ENCODE peak calls at places on chromosomes 1 and 21, in ten cellular contexts. P is upper lobe of left lung, Q is IMR-90, I is uterus, B is suprapubic skin, W is stomach, E is breast epithelium, K is Peyer's patch, V is heart left ventricle, R is tibial nerve. M is an unnamed sample.
A peak's percentile ranks its signal among the peaks of the same experiment; 100 is the strongest.

GRCh38 chr1:169128565-169128964 is 22.1 kb downstream of the ATP1B1 start:
- DNase-seq in P (no peak), Q (no peak), I (no peak), B (no peak), W (no peak), E (no peak), K (no peak), V (no peak), R (no peak), M (no peak)

GRCh38 chr1:53526451-53527101 is 67.4 kb downstream of the DMRTB1 start:
- DNase-seq in P (peak; percentile 86), Q (peak; percentile 88), I (peak; percentile 39), B (no peak), W (peak; percentile 56), E (no peak), K (no peak), V (peak; percentile 54), R (peak; percentile 51), M (no peak)

GRCh38 chr1:62283361-62283760 is 35.9 kb downstream of the KANK4 start:
- DNase-seq in P (no peak), Q (no peak), I (no peak), B (no peak), W (no peak), E (no peak), K (no peak), V (no peak), R (no peak), M (no peak)

GRCh38 chr1:43557744-43558245 is 27.1 kb downstream of the PTPRF start:
- DNase-seq in P (no peak), Q (no peak), I (peak; percentile 54), B (no peak), W (peak; percentile 71), E (no peak), K (peak; percentile 82), V (no peak), R (no peak), M (peak; percentile 56)

GRCh38 chr1:232393010-232393833 is 236.7 kb downstream of the SIPA1L2 start:
- DNase-seq in P (no peak), Q (peak; percentile 32), I (no peak), B (no peak), W (no peak), E (no peak), K (no peak), V (no peak), R (no peak), M (peak; percentile 26)

GRCh38 chr1:111203681-111204210 is 3.3 kb upstream of the DENND2D start:
- DNase-seq in P (peak; percentile 95), Q (no peak), I (peak; percentile 39), B (peak; percentile 90), W (peak; percentile 89), E (peak; percentile 75), K (peak; percentile 97), V (peak; percentile 65), R (peak; percentile 23), M (no peak)

GRCh38 chr1:101314244-101314643 is 77.4 kb downstream of the S1PR1 start:
- DNase-seq in P (no peak), Q (peak; percentile 62), I (no peak), B (no peak), W (no peak), E (no peak), K (no peak), V (no peak), R (no peak), M (peak; percentile 47)

GRCh38 chr1:153888518-153888917 is 34.3 kb downstream of the GATAD2B start:
- DNase-seq in P (no peak), Q (peak; percentile 16), I (no peak), B (no peak), W (no peak), E (no peak), K (no peak), V (no peak), R (no peak), M (no peak)

DNA sequence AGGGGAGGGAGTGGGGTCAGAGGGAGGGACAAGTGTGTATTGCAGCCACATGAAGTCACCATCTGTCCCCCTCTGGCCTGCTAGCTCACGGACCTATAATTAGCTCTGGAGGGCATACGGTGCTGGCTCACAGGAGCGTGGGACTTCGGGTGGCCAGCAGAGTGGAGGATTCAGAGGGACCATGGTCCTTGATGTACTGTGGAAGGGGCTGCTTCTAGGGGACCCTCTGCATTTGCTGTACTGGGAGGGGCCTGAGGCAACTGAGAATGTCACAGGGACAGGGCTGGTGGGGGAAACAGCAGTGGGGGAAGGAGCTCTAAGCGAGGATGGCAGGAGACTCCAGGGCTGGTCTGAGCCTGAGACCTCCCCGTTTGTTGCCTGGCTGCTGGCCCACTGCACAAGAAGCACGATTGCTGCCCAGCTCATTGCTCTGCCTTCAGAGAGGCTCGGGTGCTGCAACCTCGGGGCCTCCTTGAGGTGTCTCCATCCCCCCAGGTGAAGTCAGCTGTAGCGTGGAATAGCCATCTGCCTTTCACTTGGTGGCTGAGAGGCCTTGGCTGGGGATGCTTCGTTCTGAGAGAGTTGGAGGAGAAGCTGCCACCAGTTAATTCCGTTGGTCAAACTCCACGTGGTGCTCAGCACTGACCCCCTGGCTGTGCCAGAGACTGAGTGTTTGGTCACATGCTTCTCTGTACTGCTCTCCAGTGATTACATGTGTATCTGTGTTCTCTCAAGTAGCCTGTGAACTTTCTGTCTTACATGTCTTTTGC is 2.7 kb downstream of the PPFIA4 start:
- DNase-seq in P (no peak), Q (no peak), I (no peak), B (no peak), W (no peak), E (no peak), K (peak; percentile 39), V (no peak), R (no peak), M (no peak)
- TF ChIP-seq POLR2A in P (no peak), Q (no peak), I (no peak), B (no peak), W (no peak), E (no peak), K (no peak), V (no peak), R (no peak), M (no peak)

GRCh38 chr1:1019122-1019999 is 559 bp upstream of the AGRN start:
- DNase-seq in P (peak; percentile 96), Q (peak; percentile 75), I (peak; percentile 76), B (no peak), W (peak; percentile 88), E (peak; percentile 80), K (peak; percentile 91), V (peak; percentile 88), R (peak; percentile 70), M (peak; percentile 60)

GRCh38 chr1:1020415-1021009 is 592 bp downstream of the AGRN start:
- DNase-seq in P (peak; percentile 90), Q (no peak), I (no peak), B (no peak), W (no peak), E (no peak), K (no peak), V (no peak), R (no peak), M (no peak)

GRCh38 chr1:1021860-1022259 is 1.9 kb downstream of the AGRN start:
- DNase-seq in P (peak; percentile 58), Q (peak; percentile 56), I (no peak), B (no peak), W (no peak), E (no peak), K (no peak), V (no peak), R (no peak), M (peak; percentile 79)

GRCh38 chr1:1021010-1021845 is 1.3 kb downstream of the AGRN start:
- DNase-seq in P (peak; percentile 84), Q (peak; percentile 72), I (no peak), B (no peak), W (peak; percentile 80), E (peak; percentile 54), K (no peak), V (peak; percentile 85), R (no peak), M (peak; percentile 76)

GRCh38 chr1:1020000-1020404 is at the start of gene AGRN:
- DNase-seq in P (peak; percentile 93), Q (no peak), I (no peak), B (no peak), W (no peak), E (no peak), K (no peak), V (peak; percentile 59), R (no peak), M (no peak)
- TF ChIP-seq POLR2A in P (no peak), Q (peak; percentile 27), I (peak; percentile 45), B (no peak), W (no peak), E (no peak), K (peak; percentile 22), V (no peak), R (no peak), M (peak; percentile 61)

GRCh38 chr1:234979316-234980223 is 149.1 kb downstream of the TOMM20 start:
- DNase-seq in P (no peak), Q (no peak), I (no peak), B (peak; percentile 78), W (no peak), E (no peak), K (peak; percentile 50), V (no peak), R (no peak), M (no peak)

GRCh38 chr1:234980224-234980656 is 148.4 kb downstream of the TOMM20 start:
- DNase-seq in P (no peak), Q (no peak), I (no peak), B (no peak), W (no peak), E (no peak), K (no peak), V (no peak), R (no peak), M (no peak)

GRCh38 chr1:234981758-234982157 is 146.9 kb downstream of the TOMM20 start:
- DNase-seq in P (no peak), Q (no peak), I (no peak), B (no peak), W (no peak), E (no peak), K (peak; percentile 9), V (no peak), R (no peak), M (no peak)

GRCh38 chr1:234978397-234979291 is 150.0 kb downstream of the TOMM20 start:
- DNase-seq in P (no peak), Q (peak; percentile 93), I (peak; percentile 61), B (no peak), W (peak; percentile 45), E (no peak), K (peak; percentile 93), V (peak; percentile 48), R (no peak), M (no peak)

DNA sequence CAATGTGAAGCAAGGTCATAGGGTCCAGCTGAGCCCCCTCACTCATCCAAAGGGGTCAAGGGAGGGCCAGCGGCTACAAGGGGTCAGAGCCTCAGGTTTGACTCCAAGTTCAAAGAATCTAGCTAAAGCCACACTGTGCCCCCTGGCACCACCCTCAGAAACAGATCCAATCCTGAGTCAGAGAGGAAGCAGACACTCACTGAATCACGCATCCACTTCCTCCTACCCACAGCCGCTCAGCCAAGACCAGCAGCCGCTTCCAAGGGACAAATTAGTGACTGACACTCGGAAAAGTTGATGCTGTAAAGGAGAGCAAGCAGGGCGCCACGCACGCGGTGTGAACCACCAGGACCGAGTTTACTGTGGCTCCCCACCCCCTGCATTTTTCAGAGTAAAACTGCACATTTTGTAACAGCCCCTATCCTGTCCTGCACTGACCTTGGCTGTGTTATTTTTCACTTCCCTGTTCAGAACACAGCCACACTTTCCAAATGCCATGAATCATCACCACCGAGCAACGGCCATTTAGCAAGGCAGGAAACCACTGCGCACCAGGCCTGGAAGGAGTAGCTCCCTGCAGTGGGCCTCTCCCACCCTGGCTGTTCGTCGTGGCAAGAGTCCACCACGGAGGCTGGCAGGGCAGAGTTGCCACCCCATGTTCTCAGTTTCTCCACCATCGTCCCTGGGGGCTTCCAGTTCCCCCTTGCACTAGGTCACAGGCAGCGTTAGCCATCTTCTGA is 147.8 kb downstream of the TOMM20 start:
- DNase-seq in P (peak; percentile 84), Q (peak; percentile 97), I (peak; percentile 92), B (peak; percentile 94), W (peak; percentile 67), E (peak; percentile 81), K (peak; percentile 88), V (peak; percentile 81), R (peak; percentile 58), M (no peak)
- TF ChIP-seq POLR2A in P (no peak), Q (peak; percentile 29), I (peak; percentile 7), B (no peak), W (no peak), E (no peak), K (no peak), V (no peak), R (no peak), M (peak; percentile 21)

DNA sequence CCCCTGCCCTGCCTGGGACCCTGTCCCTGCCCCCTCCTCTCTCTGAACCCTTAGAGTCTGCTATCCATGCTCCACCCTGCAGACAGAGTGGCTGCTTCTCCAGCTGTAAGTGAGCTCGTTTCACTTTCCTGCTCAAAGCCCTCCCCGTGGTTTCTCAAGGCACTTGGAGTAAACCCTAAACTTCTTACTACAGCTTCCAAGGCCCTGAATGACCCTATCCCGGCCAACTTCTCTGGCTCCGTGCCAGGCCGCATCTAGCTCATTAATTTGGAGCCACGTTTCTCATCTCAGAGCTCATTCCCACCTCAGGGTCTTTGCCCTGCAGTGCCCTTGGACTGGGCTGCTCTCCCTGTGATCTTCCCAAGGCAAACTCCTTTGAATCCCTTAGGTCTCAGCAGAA is 235.1 kb upstream of the RUNX1 start:
- DNase-seq in P (no peak), Q (no peak), I (no peak), B (no peak), W (no peak), E (peak; percentile 29), K (no peak), V (peak; percentile 28), R (peak; percentile 16), M (no peak)
- TF ChIP-seq POLR2A in P (no peak), Q (no peak), I (no peak), B (no peak), W (no peak), E (no peak), K (no peak), V (no peak), R (no peak), M (no peak)